ENCODE peak calls at places on chromosomes 3 and 15, in nine cellular contexts. X is endodermal cell, O is cardiac muscle cell, Y is GM13976, J is Peyer's patch, G is transverse colon, P is GM06990, I is uterus, Z is type B pancreatic cell. U is an unnamed sample.

GRCh38 chr3:4825572-4826236 is 153.5 kb upstream of the BHLHE40 start:
- DNase-seq in Y (no peak), X (peak), P (no peak), G (peak), I (peak), J (no peak), Z (no peak), O (no peak), U (no peak)

GRCh38 chr3:186901135-186901734 is 29.1 kb upstream of the ST6GAL1 start:
- DNase-seq in P (no peak), Y (no peak), X (no peak), G (no peak), Z (no peak), O (peak), J (no peak), I (no peak), U (no peak)

GRCh38 chr3:118863731-118864322 is 170.8 kb downstream of the IGSF11 start:
- DNase-seq in Y (no peak), I (no peak), X (peak), J (no peak), O (no peak), P (no peak), G (no peak), Z (no peak), U (no peak)

GRCh38 chr3:97736928-97737327 is 27.6 kb upstream of the ARL6 start:
- DNase-seq in I (no peak), X (no peak), Z (no peak), Y (no peak), G (no peak), P (no peak), O (no peak), J (no peak), U (no peak)

GRCh38 chr15:22918056-22918455 is 62.1 kb downstream of the CYFIP1 start:
- DNase-seq in J (no peak), G (no peak), Y (no peak), I (no peak), Z (no peak), P (no peak), X (no peak), O (no peak), U (peak)

GRCh38 chr3:183158552-183159006 is 4.0 kb downstream of the LAMP3 start:
- DNase-seq in G (no peak), O (peak), Z (no peak), J (no peak), X (peak), I (no peak), P (peak), Y (peak), U (no peak)

GRCh38 chr3:127791221-127791913 is 30.9 kb downstream of the MGLL start:
- DNase-seq in P (no peak), Y (peak), G (peak), I (no peak), J (no peak), X (peak), O (peak), Z (no peak), U (no peak)

GRCh38 chr15:76312540-76313174 is 1.4 kb upstream of the ETFA start:
- DNase-seq in P (no peak), Z (no peak), G (no peak), X (no peak), Y (no peak), I (no peak), O (no peak), J (no peak), U (no peak)

GRCh38 chr3:169813757-169814517 is 1.2 kb upstream of the LRRC34 start:
- DNase-seq in J (peak), I (no peak), X (peak), O (peak), G (peak), Y (peak), Z (no peak), P (peak), U (no peak)

GRCh38 chr3:12964713-12965612 is 108.3 kb downstream of the IQSEC1 start:
- DNase-seq in I (no peak), J (no peak), O (no peak), Z (no peak), G (no peak), P (no peak), X (no peak), Y (no peak), U (no peak)

GRCh38 chr3:133054572-133054971 is 16.4 kb downstream of the TMEM108 start:
- DNase-seq in I (no peak), Y (no peak), Z (no peak), P (no peak), J (no peak), X (no peak), O (no peak), G (no peak), U (no peak)

GRCh38 chr15:65334586-65335231 is 30.2 kb downstream of the RNU5B-1 start:
- DNase-seq in I (no peak), G (no peak), O (no peak), J (no peak), Y (no peak), P (no peak), Z (no peak), X (peak), U (no peak)

GRCh38 chr3:60399861-60400845 is 851.1 kb downstream of the FHIT start:
- DNase-seq in I (no peak), P (no peak), Y (no peak), J (no peak), Z (no peak), G (no peak), O (peak), X (no peak), U (no peak)

GRCh38 chr3:192409203-192409837 is 318.0 kb downstream of the FGF12 start:
- DNase-seq in J (no peak), O (peak), G (no peak), Z (peak), Y (peak), I (no peak), P (no peak), X (peak), U (peak)

GRCh38 chr15:77764095-77764494 is 131.4 kb upstream of the LINGO1 start:
- DNase-seq in O (no peak), G (no peak), Z (no peak), J (no peak), I (no peak), P (no peak), X (no peak), Y (no peak), U (no peak)

GRCh38 chr15:76328962-76329361 is 7.6 kb upstream of the ISL2 start:
- DNase-seq in O (no peak), X (no peak), J (no peak), Y (no peak), I (no peak), P (no peak), Z (no peak), G (no peak), U (no peak)

GRCh38 chr15:25245801-25246622 is 192.8 kb downstream of the UBE3A start:
- DNase-seq in Z (peak), O (no peak), Y (no peak), J (no peak), I (peak), X (peak), P (no peak), G (peak), U (peak)

GRCh38 chr3:59456852-59457485 is 407.1 kb upstream of the CFAP20DC start:
- DNase-seq in Z (no peak), J (no peak), I (no peak), Y (no peak), O (no peak), X (no peak), P (peak), G (no peak), U (no peak)

GRCh38 chr3:103393395-103394186 is 958.8 kb downstream of the ZPLD1 start:
- DNase-seq in I (no peak), J (no peak), G (no peak), Y (no peak), Z (no peak), P (no peak), X (no peak), O (no peak), U (no peak)

GRCh38 chr3:115930922-115931321 is 307.6 kb downstream of the GAP43 start:
- DNase-seq in I (no peak), G (no peak), X (no peak), P (peak), Z (no peak), J (no peak), O (no peak), Y (no peak), U (no peak)
- TF ChIP-seq CTCF in I (no peak), G (no peak), X (no peak), P (no peak), Z (no peak), J (no peak), O (no peak), Y (no peak), U (no peak)

GRCh38 chr3:11220230-11220629 is 52.0 kb upstream of the ATG7 start:
- DNase-seq in I (no peak), P (no peak), J (no peak), G (no peak), O (no peak), Y (no peak), X (peak), Z (no peak), U (no peak)

GRCh38 chr3:11226042-11226370 is 46.2 kb upstream of the ATG7 start:
- DNase-seq in X (no peak), P (no peak), G (peak), Z (no peak), O (no peak), Y (no peak), J (no peak), I (no peak), U (no peak)

GRCh38 chr3:11224010-11224409 is 48.2 kb upstream of the ATG7 start:
- DNase-seq in Y (no peak), X (no peak), O (no peak), P (no peak), I (no peak), G (no peak), Z (no peak), J (no peak), U (no peak)

GRCh38 chr3:11224870-11225251 is 47.3 kb upstream of the ATG7 start:
- DNase-seq in Z (no peak), P (no peak), O (no peak), G (no peak), X (no peak), I (no peak), Y (no peak), J (no peak), U (no peak)

DNA sequence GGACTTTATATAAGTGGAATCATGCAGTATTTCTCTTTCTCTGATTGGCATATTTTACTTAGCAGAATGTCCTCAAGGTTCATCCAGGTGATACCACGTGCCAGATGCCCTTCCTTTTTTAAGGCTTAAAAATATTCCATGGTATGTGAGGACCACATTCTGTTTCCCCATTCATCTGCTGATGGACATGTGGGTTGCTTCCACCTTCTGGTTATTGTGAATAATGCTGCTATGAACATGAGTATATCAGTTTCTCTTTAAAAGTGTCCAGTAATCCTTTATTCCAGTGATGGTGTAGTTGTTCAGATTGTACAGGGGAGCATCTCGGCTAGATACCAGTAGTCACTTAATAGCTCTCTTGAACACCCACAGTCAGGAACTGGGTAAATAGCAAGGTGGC is 50.4 kb upstream of the ATG7 start:
- DNase-seq in J (no peak), Y (no peak), G (no peak), O (no peak), X (no peak), P (no peak), I (no peak), Z (no peak), U (no peak)
- TF ChIP-seq CTCF in J (no peak), Y (no peak), G (no peak), O (no peak), X (no peak), P (no peak), I (no peak), Z (no peak), U (peak)

DNA sequence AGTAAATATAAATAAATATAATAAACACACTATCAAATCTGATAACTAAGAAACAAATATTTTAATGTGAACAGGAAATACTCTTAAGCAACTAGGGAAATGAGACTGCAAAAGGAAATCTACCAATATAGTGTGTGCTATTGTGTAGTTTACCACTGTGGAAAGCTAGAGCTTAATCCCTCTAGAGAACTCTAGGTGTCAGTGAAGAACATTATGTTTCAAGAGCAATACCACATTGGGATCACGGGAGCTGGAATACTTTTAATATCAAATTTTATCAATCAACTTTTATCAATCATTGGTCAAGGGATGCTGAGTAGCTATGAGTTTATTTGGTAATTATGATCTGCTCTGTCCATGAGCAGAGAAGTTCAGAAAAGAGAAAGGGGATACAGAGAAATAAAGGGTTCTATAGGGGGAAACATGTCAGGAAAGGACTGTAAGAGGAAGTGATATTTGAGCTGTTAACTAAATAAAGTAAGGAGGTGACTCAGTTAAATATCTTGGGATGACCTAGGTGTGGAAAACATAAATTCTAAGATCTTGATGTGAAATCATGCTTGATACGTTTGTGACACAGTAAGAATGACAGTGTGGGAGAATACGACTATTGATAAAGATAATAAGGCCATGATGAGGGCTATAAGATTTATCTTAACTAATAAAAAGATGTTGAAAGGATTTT is 762.2 kb upstream of the ALCAM start:
- DNase-seq in X (no peak), J (no peak), Z (no peak), P (no peak), O (peak), I (no peak), Y (no peak), G (no peak), U (no peak)
- TF ChIP-seq CTCF in X (peak), J (no peak), Z (peak), P (no peak), O (peak), I (no peak), Y (no peak), G (no peak), U (peak)

DNA sequence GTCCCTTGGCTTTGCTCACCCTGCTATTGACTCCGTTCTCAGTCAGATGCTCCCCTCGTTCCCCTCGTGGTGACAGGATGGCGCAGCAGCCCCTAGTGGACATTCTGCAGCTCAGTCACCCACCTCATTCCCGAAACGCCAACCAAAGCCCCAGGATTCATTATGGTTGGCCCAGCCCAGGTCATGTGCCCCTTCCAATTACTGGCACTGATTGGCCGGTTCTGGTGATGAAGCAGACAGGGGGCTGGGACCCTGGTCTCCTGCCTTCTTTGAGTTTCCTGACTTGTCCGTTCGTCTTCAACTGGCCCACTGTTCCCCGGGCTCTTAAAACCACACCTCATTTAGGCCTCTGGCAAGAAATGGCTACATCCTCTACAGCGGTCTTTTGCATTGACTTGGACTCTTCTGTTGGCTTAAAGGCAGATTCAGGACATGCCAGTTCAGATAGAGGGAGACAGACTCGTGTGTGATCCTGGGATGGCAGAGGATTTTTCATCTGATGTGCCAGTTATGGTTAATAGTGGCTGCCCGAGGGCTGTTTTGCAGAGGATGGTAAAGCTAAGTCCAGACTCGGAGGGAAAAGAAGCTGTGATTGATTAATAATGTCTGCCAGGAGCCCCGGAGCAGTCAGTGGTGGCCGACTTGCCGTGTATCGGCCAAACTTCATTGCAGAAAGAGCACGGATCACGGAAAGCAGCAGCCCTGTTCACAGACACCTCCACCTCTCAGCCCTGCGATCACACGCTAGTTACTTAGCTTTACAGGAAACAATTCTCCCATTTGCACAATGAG is 37.8 kb downstream of the LSM3 start:
- DNase-seq in Y (no peak), O (peak), I (no peak), P (peak), Z (no peak), X (peak), G (no peak), J (peak), U (no peak)
- TF ChIP-seq CTCF in Y (no peak), O (peak), I (peak), P (peak), Z (peak), X (peak), G (no peak), J (no peak), U (peak)

GRCh38 chr3:109804697-109805096 is 467.4 kb upstream of the DPPA4 start:
- DNase-seq in I (no peak), G (no peak), P (peak), J (no peak), O (no peak), Z (no peak), X (no peak), Y (no peak), U (no peak)

GRCh38 chr3:109806929-109807328 is 469.6 kb upstream of the DPPA4 start:
- DNase-seq in Y (no peak), Z (no peak), G (no peak), X (no peak), J (no peak), P (peak), O (peak), I (no peak), U (no peak)

DNA sequence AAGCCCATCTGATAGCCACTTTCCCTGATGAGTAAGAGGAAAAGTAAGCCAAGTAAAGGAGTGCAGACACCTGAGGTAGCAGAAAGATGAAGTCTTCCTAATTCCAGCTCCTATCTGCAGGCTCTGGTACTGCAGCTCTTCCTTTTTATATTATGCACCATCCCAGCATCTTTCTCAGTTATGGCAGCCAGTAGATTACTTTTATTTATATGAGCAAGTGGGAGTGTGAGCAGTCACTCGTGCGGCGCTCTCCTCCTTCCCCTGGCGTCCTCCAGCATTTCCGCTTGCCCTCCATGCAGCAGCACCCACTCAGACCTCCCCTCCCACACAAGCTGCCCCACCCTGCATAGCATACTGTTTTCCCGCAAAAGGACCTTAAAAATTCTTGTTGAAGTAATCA is 465.9 kb upstream of the DPPA4 start:
- DNase-seq in Z (no peak), O (no peak), Y (no peak), G (no peak), I (no peak), X (peak), J (no peak), P (no peak), U (no peak)
- TF ChIP-seq CTCF in Z (peak), O (peak), Y (no peak), G (no peak), I (no peak), X (peak), J (no peak), P (peak), U (peak)

U was measured in chondrocyte.